ENCODE peak calls at places on chromosomes 12 and 14, in nine cellular contexts. O, R, Z, L, B, C, M, X and T are unnamed samples.

GRCh38 chr14:79483989-79484388 is 727.3 kb downstream of the DIO2 start:
- DNase-seq in O (no peak), R (no peak), Z (no peak), L (peak; percentile 20), B (no peak), C (no peak), M (no peak), X (no peak), T (no peak)

GRCh38 chr12:31749024-31749704 is 20.3 kb upstream of the AMN1 start:
- DNase-seq in O (no peak), R (peak; percentile 93), Z (no peak), L (peak; percentile 100), B (no peak), C (no peak), M (no peak), X (no peak), T (peak; percentile 93)

GRCh38 chr12:41988715-41989114 is 156.0 kb downstream of the GXYLT1 start:
- DNase-seq in O (no peak), R (no peak), Z (no peak), L (no peak), B (no peak), C (no peak), M (no peak), X (no peak), T (no peak)

GRCh38 chr14:63752449-63753169 is 24.7 kb upstream of the SGPP1 start:
- DNase-seq in O (no peak), R (peak; percentile 53), Z (no peak), L (peak; percentile 85), B (no peak), C (no peak), M (no peak), X (no peak), T (no peak)

GRCh38 chr14:31884776-31885379 is 192.2 kb upstream of the ARHGAP5 start:
- DNase-seq in O (no peak), R (no peak), Z (no peak), L (peak; percentile 66), B (no peak), C (no peak), M (no peak), X (no peak), T (no peak)

GRCh38 chr14:81474156-81474492 is 59.5 kb downstream of the SEL1L start:
- DNase-seq in O (no peak), R (no peak), Z (no peak), L (no peak), B (no peak), C (no peak), M (no peak), X (no peak), T (no peak)

GRCh38 chr14:59199205-59199604 is 10.7 kb downstream of the DAAM1 start:
- DNase-seq in O (no peak), R (no peak), Z (no peak), L (no peak), B (no peak), C (no peak), M (no peak), X (no peak), T (no peak)

GRCh38 chr14:54285030-54285429 is 111.8 kb upstream of the CDKN3 start:
- DNase-seq in O (no peak), R (no peak), Z (no peak), L (no peak), B (no peak), C (no peak), M (no peak), X (no peak), T (no peak)

GRCh38 chr12:46919666-46920065 is 93.9 kb upstream of the SLC38A4 start:
- DNase-seq in O (no peak), R (no peak), Z (no peak), L (no peak), B (no peak), C (no peak), M (no peak), X (no peak), T (no peak)